ENCODE peak calls at places on chromosomes 11 and 22, in four cellular contexts. T, B, H and K are unnamed samples.

GRCh38 chr22:42438293-42438650 is 6.1 kb upstream of the NFAM1 start:
- DNase-seq in T (no peak), B (no peak), H (no peak), K (no peak)

GRCh38 chr11:88050247-88050646 is 125.0 kb downstream of the RAB38 start:
- DNase-seq in T (no peak), B (no peak), H (no peak), K (no peak)

GRCh38 chr11:43943931-43944751 is 1.7 kb downstream of the C11orf96 start:
- DNase-seq in T (peak), B (peak), H (peak), K (no peak)

GRCh38 chr22:31400023-31400397 is 606 bp downstream of the DRG1 start:
- DNase-seq in T (peak), B (no peak), H (peak), K (peak)

GRCh38 chr22:30920407-30920806 is 48.2 kb downstream of the MORC2 start:
- DNase-seq in T (peak), B (peak), H (peak), K (peak)

GRCh38 chr11:90639687-90640086 is 416.8 kb upstream of the CHORDC1 start:
- DNase-seq in T (no peak), B (no peak), H (peak), K (no peak)

GRCh38 chr11:70517996-70518907 is 119.9 kb downstream of the CTTN start:
- DNase-seq in T (peak), B (no peak), H (peak), K (peak)

GRCh38 chr22:50010676-50011446 is 1.7 kb downstream of the IL17REL start:
- DNase-seq in T (no peak), B (peak), H (no peak), K (no peak)

GRCh38 chr22:28942333-28942732 is 59.0 kb downstream of the ZNRF3 start:
- DNase-seq in T (no peak), B (no peak), H (no peak), K (no peak)

GRCh38 chr11:17547051-17547577 is at the start of gene OTOG:
- DNase-seq in T (no peak), B (no peak), H (no peak), K (peak)

GRCh38 chr11:123188508-123189165 is 6.4 kb downstream of the CLMP start:
- DNase-seq in T (peak), B (no peak), H (peak), K (peak)

GRCh38 chr11:129143335-129143734 is 48.8 kb downstream of the ARHGAP32 start:
- DNase-seq in T (peak), B (no peak), H (peak), K (peak)

GRCh38 chr11:27618591-27618990 is 81.7 kb downstream of the BDNF start:
- DNase-seq in T (no peak), B (no peak), H (no peak), K (peak)

GRCh38 chr11:69101100-69101791 is 52.5 kb downstream of the TPCN2 start:
- DNase-seq in T (peak), B (peak), H (peak), K (peak)

GRCh38 chr22:29143848-29144785 is 61.6 kb upstream of the EMID1 start:
- DNase-seq in T (no peak), B (no peak), H (no peak), K (no peak)

GRCh38 chr11:77658213-77659013 is 20.8 kb upstream of the CLNS1A start:
- DNase-seq in T (peak), B (no peak), H (no peak), K (peak)

GRCh38 chr11:102115557-102115956 is 5.3 kb downstream of the YAP1 start:
- DNase-seq in T (peak), B (no peak), H (peak), K (peak)

GRCh38 chr11:13440100-13440855 is 22.7 kb downstream of the BTBD10 start:
- DNase-seq in T (peak), B (peak), H (peak), K (peak)

GRCh38 chr22:32995335-32995734 is 62.8 kb downstream of the SYN3 start:
- DNase-seq in T (no peak), B (no peak), H (no peak), K (no peak)

GRCh38 chr22:35997438-35997837 is 31.2 kb downstream of the RBFOX2 start:
- DNase-seq in T (peak), B (no peak), H (peak), K (peak)

GRCh38 chr11:46389450-46390330 is 1.9 kb downstream of the CHRM4 start:
- DNase-seq in T (peak), B (peak), H (peak), K (peak)

GRCh38 chr11:46387919-46388618 is 3.5 kb downstream of the CHRM4 start:
- DNase-seq in T (no peak), B (peak), H (no peak), K (no peak)

GRCh38 chr11:46390331-46391171 is 1.0 kb downstream of the CHRM4 start:
- DNase-seq in T (no peak), B (no peak), H (no peak), K (no peak)

GRCh38 chr11:46387456-46387855 is 4.1 kb downstream of the CHRM4 start:
- DNase-seq in T (no peak), B (no peak), H (no peak), K (no peak)

DNA sequence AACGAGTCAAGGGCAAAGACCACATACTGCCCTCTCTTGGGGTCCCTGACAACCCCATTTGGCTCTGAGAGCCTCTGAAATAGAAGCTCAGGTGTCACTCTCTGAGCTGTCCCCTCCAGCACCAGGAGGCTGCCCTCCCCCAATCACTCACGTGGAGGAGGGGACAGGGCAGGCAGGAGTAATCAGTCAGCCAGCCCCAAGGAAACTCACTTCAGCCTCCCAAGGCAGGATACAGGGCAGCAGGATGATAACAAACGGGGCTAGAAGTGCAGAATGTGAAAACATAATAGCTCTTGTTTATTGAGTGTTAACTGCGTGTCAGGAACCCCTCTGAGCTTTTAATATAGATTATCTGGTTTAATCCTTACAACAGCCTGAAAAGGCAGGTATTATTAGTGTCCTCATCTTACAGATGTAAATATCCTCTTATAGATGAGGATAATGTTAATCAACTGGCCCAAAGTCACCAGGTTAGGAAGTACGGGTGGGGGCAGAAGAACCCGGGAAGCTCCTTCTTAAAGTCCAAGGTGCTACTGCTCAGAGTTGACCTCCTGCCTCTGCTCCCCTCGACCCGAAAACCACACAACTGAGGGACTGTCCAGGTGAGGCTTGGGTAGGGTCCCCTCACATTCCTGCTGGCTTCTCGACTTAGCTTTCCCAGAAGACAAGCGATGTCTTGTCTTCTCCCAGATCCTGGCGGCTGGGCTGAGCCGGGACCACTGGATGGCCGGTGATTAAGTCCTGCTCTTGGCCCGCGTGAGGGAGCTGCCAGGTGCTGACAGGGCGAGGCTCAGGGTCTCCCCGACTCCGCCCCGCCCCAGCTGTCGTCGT is 2.7 kb downstream of the CHRM4 start:
- DNase-seq in T (no peak), B (no peak), H (no peak), K (no peak)
- TF ChIP-seq CTCF in T (no peak), B (no peak), H (no peak), K (no peak)

GRCh38 chr11:2810401-2811205 is 75.0 kb downstream of the CDKN1C start:
- DNase-seq in T (no peak), B (no peak), H (no peak), K (no peak)

GRCh38 chr11:2813141-2813908 is 72.2 kb downstream of the CDKN1C start:
- DNase-seq in T (peak), B (peak), H (peak), K (peak)

GRCh38 chr11:2809854-2810253 is 75.7 kb downstream of the CDKN1C start:
- DNase-seq in T (no peak), B (no peak), H (no peak), K (no peak)

GRCh38 chr11:2812371-2812991 is 73.1 kb downstream of the CDKN1C start:
- DNase-seq in T (peak), B (peak), H (peak), K (no peak)

DNA sequence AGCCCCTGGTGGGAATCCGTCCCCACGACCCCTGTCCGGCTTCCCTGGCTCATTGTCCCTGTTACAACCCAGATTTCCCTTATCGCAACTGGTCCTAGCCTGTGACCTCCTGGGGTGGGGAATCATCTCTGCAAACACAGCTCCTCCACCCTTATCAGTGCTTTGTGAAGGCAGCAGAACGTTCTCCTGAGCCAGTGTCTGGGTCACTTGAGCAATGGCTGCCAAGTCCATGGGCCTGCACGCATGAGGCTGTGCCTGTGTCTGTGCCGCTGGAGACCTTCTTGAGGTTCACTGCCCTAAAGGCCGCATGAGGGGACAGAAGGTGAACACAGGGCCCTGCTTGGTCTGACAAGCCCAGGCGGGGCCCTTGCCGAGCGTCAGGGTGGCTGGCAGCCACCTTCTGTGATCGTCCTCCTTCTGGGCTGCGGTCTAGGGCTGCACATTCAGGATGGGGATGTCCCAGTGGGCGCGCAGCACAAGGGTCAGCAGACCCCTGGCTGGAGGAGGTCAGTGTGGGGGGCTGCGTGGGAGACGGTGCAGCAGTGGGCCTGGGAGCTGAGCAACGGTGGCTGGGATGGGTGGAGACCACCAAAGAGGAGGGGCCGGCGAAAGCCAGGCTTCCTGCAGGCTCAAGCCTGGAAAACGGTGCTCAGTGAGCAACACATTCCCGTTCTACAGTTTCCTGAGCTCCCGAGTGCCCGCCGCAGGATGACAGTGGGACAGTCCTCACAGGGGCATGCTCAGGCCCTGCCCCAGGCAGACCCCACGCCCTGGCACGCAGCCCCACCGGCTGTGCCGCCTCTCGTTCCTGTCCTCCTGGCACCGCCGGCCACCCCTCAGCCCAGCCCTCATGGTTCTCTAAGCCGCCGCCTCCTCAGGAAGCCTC is 74.1 kb downstream of the CDKN1C start:
- DNase-seq in T (no peak), B (no peak), H (no peak), K (no peak)
- TF ChIP-seq CTCF in T (no peak), B (no peak), H (no peak), K (no peak)

GRCh38 chr11:126265801-126266200 is 2.9 kb downstream of the SRPRA start:
- DNase-seq in T (no peak), B (no peak), H (no peak), K (peak)
- TF ChIP-seq CTCF in T (no peak), B (no peak), H (no peak), K (no peak)

GRCh38 chr11:8055111-8055835 is 25.7 kb upstream of the TUB start:
- DNase-seq in T (no peak), B (no peak), H (no peak), K (peak)
- TF ChIP-seq CTCF in T (no peak), B (peak), H (no peak), K (peak)

DNA sequence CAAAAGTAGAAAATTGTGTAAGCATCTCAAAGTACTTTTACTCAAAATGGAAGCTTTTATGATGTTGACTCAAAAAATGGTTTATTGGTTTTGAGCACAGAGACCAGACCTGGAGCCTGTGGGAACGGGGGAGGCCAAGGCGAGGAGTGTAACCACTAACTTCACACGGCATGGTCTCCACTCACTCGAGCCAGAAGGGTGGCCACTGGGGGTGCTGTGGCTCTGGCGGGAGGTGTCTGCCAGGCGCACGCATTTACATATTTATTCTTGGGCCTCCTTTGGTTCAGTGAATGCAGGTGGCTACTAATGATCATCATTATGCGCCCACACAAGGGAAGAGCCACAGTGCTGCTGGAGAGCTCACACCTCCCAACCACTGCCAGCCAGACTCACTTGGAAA is 64.6 kb downstream of the FLRT1 start:
- DNase-seq in T (no peak), B (no peak), H (no peak), K (no peak)
- TF ChIP-seq CTCF in T (peak), B (no peak), H (no peak), K (no peak)

DNA sequence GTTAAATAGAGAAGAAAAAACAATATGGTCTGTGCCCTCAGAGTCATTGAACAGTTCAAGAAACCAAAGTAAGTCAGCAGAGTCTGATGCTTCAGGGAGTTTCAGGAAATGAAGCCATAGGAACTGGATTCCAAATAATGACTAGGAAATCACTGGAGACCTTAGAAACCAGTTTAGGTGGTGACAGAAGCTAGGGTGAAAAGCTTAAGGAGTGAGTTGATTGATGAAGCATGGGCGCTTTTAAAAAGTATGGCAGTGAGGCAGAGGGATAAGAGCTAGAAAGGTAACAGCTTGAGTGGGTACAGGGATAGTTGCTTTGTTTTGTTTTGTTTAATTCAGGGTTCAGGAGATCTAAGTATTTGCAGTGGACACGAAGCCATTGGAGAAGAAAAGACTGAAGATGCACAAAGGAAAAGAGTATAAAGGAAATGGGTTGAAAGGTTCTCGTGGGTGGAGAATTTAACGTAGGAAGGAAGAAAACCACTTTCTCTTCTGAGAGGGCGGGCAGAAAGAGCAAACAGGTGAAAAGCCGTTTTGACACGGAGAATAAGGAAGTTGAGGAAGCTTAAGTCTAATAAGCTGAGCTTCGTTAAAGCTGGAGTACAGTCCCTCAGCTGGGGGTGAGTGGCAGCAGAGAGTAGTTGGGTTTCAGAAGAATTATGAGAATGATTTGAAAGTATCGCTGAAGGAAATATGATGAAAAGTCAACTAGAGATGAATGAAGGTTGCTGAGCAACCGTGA is 14.8 kb downstream of the SGSM3 start:
- DNase-seq in T (no peak), B (peak), H (no peak), K (no peak)
- TF ChIP-seq CTCF in T (no peak), B (no peak), H (no peak), K (no peak)

GRCh38 chr11:1516273-1517067 is 29.9 kb upstream of the MOB2 start:
- DNase-seq in T (no peak), B (peak), H (peak), K (no peak)
- TF ChIP-seq CTCF in T (no peak), B (no peak), H (no peak), K (no peak)

GRCh38 chr11:61695917-61696316 is 15.7 kb downstream of the DAGLA start:
- DNase-seq in T (peak), B (peak), H (peak), K (peak)
- TF ChIP-seq CTCF in T (no peak), B (no peak), H (peak), K (no peak)

GRCh38 chr22:22394589-22394988 is 114.0 kb downstream of the ZNF280B start:
- DNase-seq in T (no peak), B (no peak), H (no peak), K (no peak)
- TF ChIP-seq CTCF in T (no peak), B (no peak), H (no peak), K (no peak)